ENCODE peak calls at places on chromosomes 7 and 10, in four cellular contexts. U, L, T and G are unnamed samples.

GRCh38 chr7:953547-954327 is 743 bp downstream of the ADAP1 start:
- DNase-seq in U (no peak), L (no peak), T (no peak), G (peak; percentile 85)

GRCh38 chr7:103795112-103795511 is 194.3 kb downstream of the RELN start:
- DNase-seq in U (no peak), L (no peak), T (no peak), G (no peak)

GRCh38 chr10:29658984-29659769 is 24.4 kb upstream of the SVIL start:
- DNase-seq in U (peak; percentile 92), L (peak; percentile 9), T (peak; percentile 32), G (peak; percentile 58)

GRCh38 chr10:60414877-60415585 is 25.4 kb upstream of the ANK3 start:
- DNase-seq in U (no peak), L (no peak), T (no peak), G (no peak)

GRCh38 chr7:38413784-38414183 is 140.3 kb upstream of the TARP start:
- DNase-seq in U (no peak), L (peak; percentile 21), T (no peak), G (no peak)

GRCh38 chr7:117325836-117326235 is 3.0 kb upstream of the WNT2 start:
- DNase-seq in U (no peak), L (no peak), T (no peak), G (no peak)

GRCh38 chr7:146956853-146957252 is 840.3 kb downstream of the CNTNAP2 start:
- DNase-seq in U (no peak), L (no peak), T (no peak), G (no peak)

GRCh38 chr10:35421553-35422178 is 85.4 kb downstream of the CCNY start:
- DNase-seq in U (no peak), L (no peak), T (no peak), G (no peak)

GRCh38 chr10:77637986-77638765 is 568 bp upstream of the KCNMA1 start:
- DNase-seq in U (no peak), L (no peak), T (no peak), G (no peak)

GRCh38 chr10:83539528-83540308 is 599.6 kb upstream of the GHITM start:
- DNase-seq in U (peak; percentile 74), L (no peak), T (no peak), G (no peak)

GRCh38 chr10:86260564-86260963 is 106.0 kb downstream of the GRID1 start:
- DNase-seq in U (no peak), L (no peak), T (no peak), G (no peak)

GRCh38 chr10:45443101-45444009 is 69.3 kb downstream of the ALOX5 start:
- DNase-seq in U (no peak), L (no peak), T (no peak), G (no peak)

GRCh38 chr10:14299516-14299915 is 31.2 kb downstream of the FRMD4A start:
- DNase-seq in U (no peak), L (no peak), T (no peak), G (no peak)

GRCh38 chr7:42198296-42198695 is 38.7 kb downstream of the GLI3 start:
- DNase-seq in U (no peak), L (no peak), T (no peak), G (no peak)

GRCh38 chr10:12628964-12629766 is 279.8 kb downstream of the CAMK1D start:
- DNase-seq in U (no peak), L (no peak), T (no peak), G (no peak)

GRCh38 chr10:17816208-17816607 is 7.1 kb downstream of the MRC1 start:
- DNase-seq in U (no peak), L (no peak), T (no peak), G (no peak)

GRCh38 chr7:45987521-45988290 is 66.6 kb upstream of the IGFBP3 start:
- DNase-seq in U (no peak), L (no peak), T (no peak), G (no peak)

GRCh38 chr7:27098493-27099223 is 2.9 kb upstream of the HOXA1 start:
- DNase-seq in U (no peak), L (no peak), T (no peak), G (no peak)

GRCh38 chr7:151018421-151019129 is 5.7 kb downstream of the ATG9B start:
- DNase-seq in U (no peak), L (no peak), T (no peak), G (no peak)

GRCh38 chr10:4352566-4352961 is 473.4 kb upstream of the AKR1E2 start:
- DNase-seq in U (no peak), L (no peak), T (no peak), G (no peak)

GRCh38 chr10:126504761-126505112 is 116.5 kb upstream of the ADAM12 start:
- DNase-seq in U (no peak), L (no peak), T (no peak), G (no peak)

GRCh38 chr10:126511917-126512487 is 123.7 kb upstream of the ADAM12 start:
- DNase-seq in U (no peak), L (no peak), T (no peak), G (no peak)

GRCh38 chr10:126509211-126509610 is 120.9 kb upstream of the ADAM12 start:
- DNase-seq in U (no peak), L (no peak), T (no peak), G (no peak)

GRCh38 chr10:126504051-126504760 is 115.9 kb upstream of the ADAM12 start:
- DNase-seq in U (no peak), L (peak; percentile 45), T (peak; percentile 44), G (no peak)

DNA sequence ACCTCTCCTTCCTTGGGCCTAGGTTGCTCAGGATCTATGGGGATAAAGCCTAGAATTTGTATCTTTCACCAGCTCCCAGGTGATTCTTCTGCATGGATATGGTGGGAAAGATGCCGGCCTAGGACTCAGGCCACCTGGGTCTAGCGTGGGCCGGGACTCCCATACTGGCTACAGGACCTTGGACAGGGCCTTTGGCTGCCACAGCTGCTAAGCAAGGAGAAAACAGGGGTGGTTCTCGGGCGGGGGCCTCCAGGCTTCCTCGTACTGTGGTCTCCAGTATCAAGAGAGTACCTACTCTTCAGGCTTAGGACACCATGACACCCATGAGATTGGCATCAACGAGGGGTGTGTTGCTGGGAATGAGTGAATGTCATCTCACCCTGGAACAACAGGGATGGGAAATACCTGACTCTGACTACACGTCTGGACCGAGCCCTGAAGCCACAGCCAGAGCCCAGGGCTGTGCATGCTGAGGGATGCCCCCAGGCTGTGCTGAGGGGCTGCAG is 120.3 kb upstream of the ADAM12 start:
- DNase-seq in U (no peak), L (no peak), T (no peak), G (no peak)
- TF ChIP-seq SPI1 in U (no peak), L (no peak), T (no peak), G (no peak)

GRCh38 chr7:106865130-106866115 is at the start of gene PIK3CG:
- DNase-seq in U (peak; percentile 41), L (peak; percentile 65), T (peak; percentile 30), G (peak; percentile 72)
- TF ChIP-seq SPI1 in U (peak; percentile 81), L (peak; percentile 96), T (peak; percentile 85), G (peak; percentile 97)

DNA sequence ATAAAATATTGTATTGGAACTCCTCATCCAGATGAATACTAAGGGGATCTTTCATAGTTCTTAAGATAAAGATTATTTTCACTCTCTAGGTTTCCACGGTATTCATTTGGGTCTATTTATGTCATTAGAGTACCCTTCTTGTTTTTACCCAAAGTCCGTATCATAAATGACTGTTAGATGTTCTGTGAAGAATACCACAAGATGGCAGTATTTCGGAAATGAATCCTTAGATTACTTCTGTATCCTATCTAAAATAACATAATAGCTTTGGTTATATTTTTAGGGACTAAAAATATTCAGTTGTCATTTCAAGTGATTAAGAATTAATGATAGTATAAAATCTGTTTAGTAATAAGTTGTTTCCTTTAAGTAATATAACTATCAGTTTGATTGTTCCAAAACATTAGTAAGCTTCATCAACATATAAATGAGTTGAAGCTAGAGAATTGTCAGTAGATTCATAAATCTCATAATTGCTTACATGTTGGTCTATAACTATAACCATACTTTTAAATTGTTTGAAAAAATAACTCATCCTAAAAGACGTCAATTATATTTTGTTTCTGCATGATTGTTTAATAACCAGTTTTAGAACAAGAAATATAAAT is 337.5 kb upstream of the KCND2 start:
- DNase-seq in U (no peak), L (peak; percentile 64), T (no peak), G (no peak)
- TF ChIP-seq SPI1 in U (no peak), L (no peak), T (no peak), G (no peak)

GRCh38 chr7:43902542-43903054 is 3.8 kb downstream of the URGCP start:
- DNase-seq in U (no peak), L (no peak), T (no peak), G (no peak)

GRCh38 chr7:43905209-43905946 is 1.0 kb downstream of the URGCP start:
- DNase-seq in U (no peak), L (peak; percentile 16), T (no peak), G (no peak)

GRCh38 chr7:43906327-43907010 is at the start of gene URGCP:
- DNase-seq in U (no peak), L (peak; percentile 63), T (peak; percentile 86), G (peak; percentile 31)

GRCh38 chr7:43904533-43905208 is 1.7 kb downstream of the URGCP start:
- DNase-seq in U (no peak), L (peak; percentile 18), T (no peak), G (no peak)

GRCh38 chr7:43905954-43906326 is 456 bp downstream of the URGCP start:
- DNase-seq in U (no peak), L (peak; percentile 45), T (peak; percentile 47), G (peak; percentile 6)
- TF ChIP-seq SPI1 in U (no peak), L (no peak), T (no peak), G (no peak)